ENCODE peak calls at places on chromosome 1, in four cellular contexts. I is H1, A is GM12878, P is K562. B is an unnamed sample.

GRCh38 chr1:37553927-37554808 is at the start of gene SNIP1:
- DNase-seq in I (peak; percentile 92), A (peak; percentile 70), P (peak; percentile 98), B (peak; percentile 96)

GRCh38 chr1:46342084-46342656 is 1.6 kb downstream of the NSUN4 start:
- DNase-seq in I (no peak), A (peak; percentile 56), P (peak; percentile 49), B (peak; percentile 26)

GRCh38 chr1:27318137-27318536 is 3.8 kb upstream of the TMEM222 start:
- DNase-seq in I (no peak), A (no peak), P (no peak), B (no peak)

GRCh38 chr1:232553050-232553754 is 76.7 kb downstream of the SIPA1L2 start:
- DNase-seq in I (no peak), A (no peak), P (no peak), B (peak; percentile 54)

GRCh38 chr1:94335950-94336349 is 82.2 kb upstream of the ABCD3 start:
- DNase-seq in I (no peak), A (no peak), P (peak; percentile 75), B (peak; percentile 51)

GRCh38 chr1:233327938-233328660 is 575 bp downstream of the MAP3K21 start:
- DNase-seq in I (peak; percentile 76), A (no peak), P (no peak), B (peak; percentile 71)

GRCh38 chr1:221891708-221892107 is 149.8 kb upstream of the DUSP10 start:
- DNase-seq in I (no peak), A (no peak), P (no peak), B (no peak)

GRCh38 chr1:219900201-219900600 is 28.2 kb downstream of the SLC30A10 start:
- DNase-seq in I (no peak), A (no peak), P (no peak), B (no peak)

GRCh38 chr1:26702680-26703038 is 6.8 kb downstream of the ARID1A start:
- DNase-seq in I (no peak), A (no peak), P (no peak), B (no peak)

GRCh38 chr1:151832318-151832984 is 849 bp upstream of the RORC start:
- DNase-seq in I (no peak), A (no peak), P (no peak), B (peak; percentile 57)

GRCh38 chr1:204203206-204203767 is 7.0 kb upstream of the KISS1 start:
- DNase-seq in I (no peak), A (no peak), P (no peak), B (no peak)

GRCh38 chr1:52632732-52633290 is at the start of gene SHISAL2A:
- DNase-seq in I (peak; percentile 82), A (no peak), P (no peak), B (peak; percentile 87)

GRCh38 chr1:200172311-200172710 is 144.8 kb downstream of the NR5A2 start:
- DNase-seq in I (no peak), A (no peak), P (no peak), B (no peak)

GRCh38 chr1:37478890-37479254 is 4.5 kb downstream of the ZC3H12A start:
- DNase-seq in I (no peak), A (no peak), P (no peak), B (no peak)

GRCh38 chr1:155379180-155379876 is 58.6 kb downstream of the RUSC1 start:
- DNase-seq in I (no peak), A (no peak), P (no peak), B (peak; percentile 10)

GRCh38 chr1:154410185-154410827 is 5.2 kb downstream of the IL6R start:
- DNase-seq in I (no peak), A (no peak), P (no peak), B (no peak)

GRCh38 chr1:179806333-179806732 is 63.2 kb downstream of the FAM163A start:
- DNase-seq in I (no peak), A (no peak), P (no peak), B (no peak)

GRCh38 chr1:61084560-61084991 is 2.2 kb downstream of the NFIA start:
- DNase-seq in I (no peak), A (no peak), P (no peak), B (no peak)

GRCh38 chr1:6427445-6428390 is 3.1 kb downstream of the ESPN start:
- DNase-seq in I (no peak), A (no peak), P (peak; percentile 66), B (no peak)

GRCh38 chr1:206116191-206116872 is 856 bp downstream of the AVPR1B start:
- DNase-seq in I (peak; percentile 45), A (no peak), P (no peak), B (no peak)

GRCh38 chr1:150028322-150028721 is 17.8 kb upstream of the OTUD7B start:
- DNase-seq in I (no peak), A (no peak), P (no peak), B (no peak)

GRCh38 chr1:184485731-184486723 is 99.2 kb downstream of the C1orf21 start:
- DNase-seq in I (no peak), A (no peak), P (no peak), B (no peak)

GRCh38 chr1:13798120-13798519 is 98.1 kb downstream of the PRDM2 start:
- DNase-seq in I (no peak), A (no peak), P (no peak), B (no peak)

GRCh38 chr1:38586993-38587646 is 272.5 kb downstream of the RRAGC start:
- DNase-seq in I (peak; percentile 90), A (peak; percentile 17), P (peak; percentile 77), B (peak; percentile 72)

GRCh38 chr1:109814223-109814622 is 50.5 kb upstream of the EPS8L3 start:
- DNase-seq in I (no peak), A (no peak), P (no peak), B (no peak)

GRCh38 chr1:168443899-168444298 is 99.9 kb downstream of the XCL2 start:
- DNase-seq in I (no peak), A (no peak), P (no peak), B (no peak)

GRCh38 chr1:66274634-66275033 is 259.3 kb upstream of the SGIP1 start:
- DNase-seq in I (no peak), A (no peak), P (no peak), B (no peak)

GRCh38 chr1:181712636-181713238 is 229.4 kb downstream of the CACNA1E start:
- DNase-seq in I (no peak), A (no peak), P (no peak), B (no peak)

GRCh38 chr1:90402893-90403849 is 313.9 kb downstream of the BARHL2 start:
- DNase-seq in I (no peak), A (no peak), P (peak; percentile 3), B (peak; percentile 0)

DNA sequence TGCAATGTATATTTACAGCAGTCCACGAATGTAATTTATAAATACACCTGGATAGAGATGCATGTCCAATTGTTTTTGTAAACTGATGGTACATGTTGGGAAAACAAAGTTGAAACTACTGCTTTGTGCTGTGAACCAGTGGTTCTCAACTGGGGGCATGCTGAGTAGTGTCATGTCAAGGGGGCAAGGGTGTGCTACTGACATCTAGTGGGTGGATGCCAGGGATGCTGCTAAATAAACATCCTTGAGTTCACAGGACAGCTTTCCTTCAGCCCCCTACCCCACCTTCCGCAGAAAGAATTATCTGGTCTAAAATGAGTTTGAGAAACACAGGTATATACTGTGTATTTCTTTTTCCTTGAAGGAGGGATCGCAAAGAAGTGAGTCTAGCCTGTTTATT is 95.9 kb downstream of the RASAL2 start:
- DNase-seq in I (no peak), A (peak; percentile 5), P (peak; percentile 14), B (peak; percentile 57)
- TF ChIP-seq NRF1 in I (no peak), A (no peak), P (no peak), B (peak; percentile 5)

GRCh38 chr1:30680879-30681278 is 42.5 kb downstream of the MATN1 start:
- DNase-seq in I (no peak), A (no peak), P (no peak), B (no peak)

GRCh38 chr1:30683699-30684098 is 39.7 kb downstream of the MATN1 start:
- DNase-seq in I (no peak), A (no peak), P (no peak), B (no peak)

GRCh38 chr1:30681782-30682181 is 41.6 kb downstream of the MATN1 start:
- DNase-seq in I (no peak), A (no peak), P (no peak), B (no peak)

GRCh38 chr1:30684259-30684658 is 39.1 kb downstream of the MATN1 start:
- DNase-seq in I (no peak), A (no peak), P (no peak), B (no peak)

DNA sequence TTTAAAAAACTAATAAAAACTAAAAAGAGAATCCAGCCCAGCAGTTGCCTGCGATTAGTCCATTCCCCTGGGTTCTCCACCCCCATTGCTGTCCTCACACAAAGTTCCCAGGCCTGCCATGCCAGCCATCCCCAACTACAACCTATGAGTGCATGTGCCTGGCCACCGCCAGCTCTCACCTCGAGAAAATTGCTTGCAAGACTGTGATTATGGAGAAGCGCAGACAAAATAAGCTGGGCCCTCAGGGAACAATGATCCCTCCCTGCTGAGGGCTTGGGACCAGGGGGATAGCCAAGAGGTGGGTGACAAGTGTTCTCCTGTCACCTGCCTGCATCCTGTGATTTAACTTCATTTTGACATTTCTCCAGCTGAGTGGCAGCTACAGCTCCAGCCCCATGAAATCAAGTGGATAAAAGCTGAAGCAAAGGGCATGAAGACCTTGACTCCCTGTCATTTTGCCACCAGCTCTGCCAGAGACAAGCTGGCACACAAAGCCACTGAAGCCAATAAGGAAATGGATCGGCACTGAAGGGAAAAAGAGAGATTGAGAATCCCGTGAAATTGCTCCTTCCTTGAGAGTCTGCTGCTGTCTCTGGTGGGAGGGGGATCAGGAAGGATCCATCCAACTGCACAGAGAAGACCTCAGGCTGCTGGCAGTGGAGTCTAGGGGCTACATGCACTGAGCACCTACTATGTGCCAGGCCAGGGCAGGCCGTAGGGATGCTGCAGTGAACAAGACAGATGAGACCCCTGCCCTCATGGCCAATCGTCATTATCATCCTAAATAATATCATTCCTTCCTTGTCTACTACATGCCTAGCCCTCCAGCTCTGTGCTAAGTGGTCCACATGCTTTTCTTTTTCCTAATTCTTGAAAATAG is 40.7 kb downstream of the MATN1 start:
- DNase-seq in I (no peak), A (no peak), P (no peak), B (no peak)
- TF ChIP-seq NRF1 in I (no peak), A (no peak), P (no peak), B (no peak)

DNA sequence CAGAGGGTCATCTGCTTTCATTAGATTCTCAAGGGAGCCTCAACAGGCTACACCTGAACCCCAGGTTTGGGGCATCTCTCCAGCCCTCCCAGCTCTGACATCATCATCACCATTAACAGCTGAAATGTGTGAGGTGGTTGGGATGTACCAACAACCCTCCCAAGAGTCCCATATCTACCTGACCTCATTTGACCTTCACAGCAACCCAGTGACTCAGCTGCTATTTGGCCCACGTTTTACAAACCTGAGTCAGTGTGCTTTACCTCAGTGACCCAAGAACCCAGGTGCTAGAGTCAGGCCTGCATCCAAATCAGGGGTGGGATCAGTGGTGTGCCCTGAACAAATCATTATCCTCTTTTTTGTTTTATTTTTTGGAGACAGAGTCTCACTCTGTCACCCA is 53.3 kb upstream of the TINAGL1 start:
- DNase-seq in I (no peak), A (no peak), P (peak; percentile 18), B (no peak)
- TF ChIP-seq NRF1 in I (no peak), A (no peak), P (no peak), B (no peak)

DNA sequence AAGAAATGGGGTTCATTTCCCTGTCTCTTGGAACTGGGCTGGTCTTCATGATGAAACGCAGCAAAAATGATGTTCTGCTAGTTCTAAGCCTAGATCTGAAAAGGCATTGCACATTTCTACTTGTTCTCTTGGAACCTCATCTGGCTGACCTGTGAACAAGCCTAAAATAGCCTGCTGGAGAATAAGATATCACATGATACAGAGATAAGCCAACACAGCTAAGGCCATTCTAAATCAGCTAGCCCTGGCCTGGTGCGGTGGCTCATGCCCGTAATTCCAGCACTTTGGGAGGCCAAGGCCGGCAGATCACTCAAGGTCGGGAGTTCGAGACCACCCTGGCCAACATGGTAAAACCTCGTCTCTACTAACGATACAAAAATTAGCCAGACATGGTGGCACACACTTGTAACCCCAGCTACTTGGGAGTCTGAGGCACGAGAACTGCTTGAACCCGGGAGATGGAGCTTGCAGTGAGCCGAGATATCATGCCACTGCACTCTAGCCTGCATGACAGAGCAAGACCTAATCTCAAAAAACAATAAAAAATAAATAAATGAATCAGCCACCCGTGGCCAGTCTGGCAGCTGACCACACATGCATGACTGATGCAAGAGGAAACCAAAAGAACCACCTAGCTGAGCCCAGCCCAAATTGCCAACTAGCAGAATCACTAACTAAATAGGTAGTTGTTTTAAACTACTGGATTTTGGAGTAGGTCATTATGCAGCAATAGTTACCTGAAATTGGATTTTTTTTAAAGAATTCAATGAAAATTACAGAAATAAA is 18.0 kb downstream of the CD244 start:
- DNase-seq in I (no peak), A (no peak), P (no peak), B (no peak)
- TF ChIP-seq NRF1 in I (no peak), A (no peak), P (no peak), B (no peak)

B was measured in SK-N-SH.